ENCODE peak calls at places on chromosome 2, in six cellular contexts. L is CD4-positive, alpha-beta memory T cell; R is fibroblast of lung; N is AG04450; Z is H9; Y is kidney. M is an unnamed sample. For H3K9me3, the result is how much of the 10 kb centered on the place peaks cover.

GRCh38 chr2:143994936-143995335 is 525.0 kb downstream of the ZEB2 start:
- DNase-seq in L (no peak), N (no peak), Y (no peak), R (no peak), Z (no peak), M (no peak)

GRCh38 chr2:15243762-15244161 is 317.4 kb downstream of the NBAS start:
- DNase-seq in Z (no peak), Y (no peak), L (no peak), R (peak), N (no peak), M (no peak)

GRCh38 chr2:211416373-211416772 is 860.0 kb downstream of the CPS1 start:
- DNase-seq in Y (no peak), Z (no peak), L (no peak), R (no peak), N (no peak), M (no peak)

GRCh38 chr2:25078171-25079049 is 36.5 kb downstream of the EFR3B start:
- DNase-seq in Y (no peak), L (no peak), R (peak), N (peak), Z (no peak), M (no peak)

GRCh38 chr2:234422242-234422641 is 74.6 kb downstream of the ARL4C start:
- DNase-seq in Z (no peak), N (peak), L (no peak), Y (no peak), R (peak), M (no peak)

GRCh38 chr2:85446296-85447221 is 28.0 kb downstream of the SH2D6 start:
- DNase-seq in R (no peak), Z (no peak), L (no peak), Y (no peak), N (no peak), M (no peak)

GRCh38 chr2:69997296-69998184 is 36.1 kb upstream of the ASPRV1 start:
- DNase-seq in L (no peak), N (no peak), Z (peak), Y (peak), R (peak), M (no peak)

GRCh38 chr2:121627525-121628050 is 21.7 kb downstream of the CLASP1 start:
- DNase-seq in Y (no peak), Z (no peak), L (no peak), N (no peak), R (no peak), M (no peak)

GRCh38 chr2:54907663-54908062 is 142.6 kb downstream of the RTN4 start:
- DNase-seq in R (no peak), N (no peak), L (no peak), Z (no peak), Y (no peak), M (no peak)

GRCh38 chr2:94762600-94762999 is 108.6 kb upstream of the TEKT4 start:
- DNase-seq in Y (no peak), N (no peak), L (no peak), Z (no peak), R (no peak), M (no peak)
- H3K9me3 ChIP-seq in Y (under half), N (half or more), L (under half), Z (half or more), R (under half), M (under half)

GRCh38 chr2:63287961-63288360 is 237.3 kb downstream of the OTX1 start:
- DNase-seq in L (no peak), N (no peak), Y (no peak), R (no peak), Z (no peak), M (no peak)

GRCh38 chr2:63283273-63283672 is 232.6 kb downstream of the OTX1 start:
- DNase-seq in R (no peak), Z (no peak), L (no peak), N (no peak), Y (no peak), M (no peak)
- H3K9me3 ChIP-seq in R (under half), Z (under half), L (under half), N (under half), Y (under half), M (under half)

GRCh38 chr2:127670957-127671290 is 4.4 kb downstream of the LIMS2 start:
- DNase-seq in Y (no peak), L (no peak), R (no peak), Z (no peak), N (no peak), M (no peak)
- H3K9me3 ChIP-seq in Y (under half), L (under half), R (under half), Z (under half), N (under half), M (under half)

GRCh38 chr2:238515411-238515810 is 88.7 kb downstream of the ASB1 start:
- DNase-seq in L (no peak), N (no peak), R (no peak), Y (no peak), Z (no peak), M (no peak)
- H3K9me3 ChIP-seq in L (under half), N (under half), R (under half), Y (under half), Z (under half), M (under half)

GRCh38 chr2:11622611-11623010 is 47.4 kb downstream of the NTSR2 start:
- DNase-seq in N (no peak), L (no peak), R (no peak), Z (no peak), Y (no peak), M (no peak)
- H3K9me3 ChIP-seq in N (under half), L (under half), R (under half), Z (under half), Y (under half), M (under half)

DNA sequence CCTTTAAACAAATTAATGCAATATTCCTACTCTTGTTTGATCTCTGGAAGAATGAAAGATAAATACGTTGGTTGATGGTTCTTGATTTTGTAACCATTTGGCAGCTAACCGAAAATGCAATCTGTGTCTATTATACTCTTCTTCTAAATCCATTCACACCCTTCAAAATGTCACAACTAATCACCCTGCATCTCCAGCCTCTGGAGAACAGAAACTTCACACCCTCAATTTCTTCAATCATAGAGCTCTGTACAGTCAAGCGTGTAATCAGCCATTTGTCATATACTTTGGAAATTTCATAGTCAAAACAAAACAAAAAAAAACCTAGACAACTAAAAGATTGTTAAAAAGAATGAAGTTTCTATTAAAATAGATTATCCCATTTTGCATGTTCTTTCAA is 1482.3 kb upstream of the LRRTM1 start:
- DNase-seq in Y (no peak), L (no peak), Z (no peak), N (no peak), R (no peak), M (no peak)
- H3K9me3 ChIP-seq in Y (under half), L (under half), Z (under half), N (under half), R (under half), M (under half)

GRCh38 chr2:205017912-205018311 is 472.6 kb downstream of the PARD3B start:
- DNase-seq in Y (no peak), R (no peak), N (no peak), Z (no peak), L (no peak), M (no peak)

GRCh38 chr2:205011031-205011430 is 465.8 kb downstream of the PARD3B start:
- DNase-seq in R (no peak), Y (no peak), L (no peak), N (no peak), Z (no peak), M (no peak)

GRCh38 chr2:205017381-205017780 is 472.1 kb downstream of the PARD3B start:
- DNase-seq in R (no peak), Y (no peak), Z (no peak), L (no peak), N (no peak), M (no peak)

GRCh38 chr2:205013586-205013985 is 468.3 kb downstream of the PARD3B start:
- DNase-seq in Y (no peak), R (no peak), Z (no peak), N (no peak), L (no peak), M (no peak)

GRCh38 chr2:205012961-205013360 is 467.7 kb downstream of the PARD3B start:
- DNase-seq in Y (no peak), L (no peak), N (no peak), R (no peak), Z (no peak), M (no peak)
- H3K9me3 ChIP-seq in Y (under half), L (under half), N (under half), R (under half), Z (under half), M (under half)